ENCODE peak calls at places on chromosome 9, in nine cellular contexts. D is H9, U is prostate gland, F is left ventricle myocardium inferior, O is gastrocnemius medialis, B is HCT116, S is cardiac muscle cell, Q is psoas muscle, Y is RWPE1. R is an unnamed sample.

GRCh38 chr9:72268961-72269360 is 96.0 kb downstream of the ZFAND5 start:
- DNase-seq in D (no peak), U (no peak), F (no peak), O (no peak), B (no peak), S (no peak), Q (no peak), Y (no peak), R (no peak)

GRCh38 chr9:113390192-113390960 is 10.7 kb downstream of the ALAD start:
- DNase-seq in D (no peak), U (no peak), F (no peak), O (no peak), B (no peak), S (no peak), Q (no peak), Y (no peak), R (no peak)

GRCh38 chr9:95315108-95315746 is 2.3 kb downstream of the FANCC start:
- DNase-seq in D (no peak), U (no peak), F (no peak), O (no peak), B (no peak), S (no peak), Q (no peak), Y (no peak), R (no peak)

GRCh38 chr9:125888220-125888619 is 141.0 kb downstream of the PBX3 start:
- DNase-seq in D (no peak), U (no peak), F (no peak), O (no peak), B (no peak), S (peak; percentile 21), Q (no peak), Y (no peak), R (no peak)

GRCh38 chr9:107005201-107005600 is 142.2 kb downstream of the ZNF462 start:
- DNase-seq in D (no peak), U (no peak), F (no peak), O (no peak), B (no peak), S (no peak), Q (no peak), Y (no peak), R (no peak)

GRCh38 chr9:123394291-123395235 is 38.6 kb downstream of the CRB2 start:
- DNase-seq in D (no peak), U (no peak), F (no peak), O (no peak), B (no peak), S (no peak), Q (no peak), Y (no peak), R (no peak)

GRCh38 chr9:128143409-128144238 is 5.6 kb upstream of the LCN2 start:
- DNase-seq in D (no peak), U (no peak), F (no peak), O (no peak), B (no peak), S (no peak), Q (peak; percentile 8), Y (no peak), R (no peak)

GRCh38 chr9:124602204-124602603 is 95.0 kb upstream of the NR5A1 start:
- DNase-seq in D (no peak), U (peak; percentile 66), F (no peak), O (no peak), B (no peak), S (no peak), Q (no peak), Y (peak; percentile 62), R (no peak)

GRCh38 chr9:133583586-133583985 is 25.6 kb downstream of the FAM163B start:
- DNase-seq in D (no peak), U (no peak), F (peak; percentile 91), O (no peak), B (no peak), S (peak; percentile 52), Q (no peak), Y (no peak), R (peak; percentile 95)

GRCh38 chr9:125189011-125189360 is 617 bp downstream of the PPP6C start:
- DNase-seq in D (peak; percentile 32), U (peak; percentile 8), F (peak; percentile 18), O (no peak), B (no peak), S (no peak), Q (peak; percentile 33), Y (peak; percentile 35), R (peak; percentile 31)

GRCh38 chr9:109063765-109064164 is 50.5 kb upstream of the CTNNAL1 start:
- DNase-seq in D (no peak), U (no peak), F (no peak), O (no peak), B (peak; percentile 8), S (no peak), Q (no peak), Y (no peak), R (no peak)

GRCh38 chr9:17470015-17470414 is 108.9 kb upstream of the SH3GL2 start:
- DNase-seq in D (no peak), U (no peak), F (no peak), O (no peak), B (no peak), S (no peak), Q (no peak), Y (no peak), R (no peak)

GRCh38 chr9:97561501-97561900 is 60.0 kb downstream of the TMOD1 start:
- DNase-seq in D (no peak), U (no peak), F (no peak), O (no peak), B (no peak), S (no peak), Q (no peak), Y (no peak), R (no peak)

GRCh38 chr9:22649384-22649783 is 202.8 kb downstream of the DMRTA1 start:
- DNase-seq in D (no peak), U (no peak), F (no peak), O (no peak), B (no peak), S (no peak), Q (no peak), Y (no peak), R (no peak)

GRCh38 chr9:113474372-113474771 is 10.8 kb downstream of the RGS3 start:
- DNase-seq in D (no peak), U (no peak), F (no peak), O (no peak), B (no peak), S (no peak), Q (no peak), Y (no peak), R (no peak)

GRCh38 chr9:128098017-128098935 is 29.3 kb downstream of the PTGES2 start:
- DNase-seq in D (peak; percentile 99), U (peak; percentile 98), F (peak; percentile 90), O (peak; percentile 95), B (peak; percentile 92), S (peak; percentile 98), Q (peak; percentile 93), Y (peak; percentile 99), R (peak; percentile 95)

GRCh38 chr9:127361561-127361960 is 35.4 kb upstream of the SLC2A8 start:
- DNase-seq in D (no peak), U (no peak), F (no peak), O (no peak), B (no peak), S (no peak), Q (no peak), Y (peak; percentile 90), R (no peak)

GRCh38 chr9:137380171-137380570 is 42.8 kb downstream of the EXD3 start:
- DNase-seq in D (no peak), U (no peak), F (no peak), O (no peak), B (no peak), S (no peak), Q (no peak), Y (no peak), R (no peak)

GRCh38 chr9:133907302-133907880 is 84.7 kb downstream of the VAV2 start:
- DNase-seq in D (no peak), U (no peak), F (no peak), O (no peak), B (no peak), S (no peak), Q (no peak), Y (no peak), R (no peak)

DNA sequence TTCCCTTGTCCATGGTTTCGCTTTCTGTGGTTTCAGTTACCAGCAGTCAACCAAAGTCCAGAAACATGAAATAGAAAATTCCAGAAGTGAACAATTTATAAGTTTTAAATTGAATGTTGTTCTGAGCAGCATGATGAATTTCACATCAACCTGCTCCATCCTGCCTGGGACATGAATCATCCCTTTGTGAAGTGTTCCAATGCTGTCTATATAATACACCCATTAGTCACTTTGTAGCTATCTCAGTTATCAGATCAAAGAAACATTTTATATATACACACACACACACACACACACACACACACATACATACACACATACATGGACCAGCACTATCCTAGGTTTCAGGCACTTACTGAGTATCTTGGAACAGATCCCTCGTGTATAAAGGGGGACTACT is 509.8 kb downstream of the GADD45G start:
- DNase-seq in D (no peak), U (no peak), F (no peak), O (no peak), B (no peak), S (no peak), Q (no peak), Y (peak; percentile 81), R (no peak)
- H3K27ac ChIP-seq in D (no peak overlapping the region), U (no peak overlapping the region), F (no peak overlapping the region), O (no peak overlapping the region), B (no peak overlapping the region), S (no peak overlapping the region), Q (no peak overlapping the region), Y (no peak overlapping the region), R (no peak overlapping the region)

GRCh38 chr9:69158471-69158870 is 15.6 kb upstream of the TJP2 start:
- DNase-seq in D (peak; percentile 6), U (no peak), F (no peak), O (no peak), B (no peak), S (no peak), Q (no peak), Y (no peak), R (no peak)

GRCh38 chr9:69153707-69154521 is 20.2 kb upstream of the TJP2 start:
- DNase-seq in D (peak; percentile 26), U (no peak), F (no peak), O (no peak), B (no peak), S (no peak), Q (no peak), Y (no peak), R (no peak)

GRCh38 chr9:69155341-69156030 is 18.6 kb upstream of the TJP2 start:
- DNase-seq in D (peak; percentile 56), U (no peak), F (no peak), O (no peak), B (no peak), S (no peak), Q (no peak), Y (peak; percentile 67), R (no peak)

GRCh38 chr9:69157751-69158466 is 16.2 kb upstream of the TJP2 start:
- DNase-seq in D (peak; percentile 21), U (no peak), F (no peak), O (no peak), B (no peak), S (no peak), Q (no peak), Y (peak; percentile 38), R (no peak)
- TF ChIP-seq CTCF in D (peak; percentile 61), U (no peak), F (peak; percentile 40), O (no peak), B (peak; percentile 53), S (peak; percentile 39), Q (no peak), Y (peak; percentile 26), R (peak; percentile 13)

GRCh38 chr9:121331549-121331948 is 38.5 kb downstream of the STOM start:
- DNase-seq in D (no peak), U (no peak), F (no peak), O (no peak), B (no peak), S (no peak), Q (no peak), Y (no peak), R (no peak)
- H3K27ac ChIP-seq in D (no peak overlapping the region), U (peak overlapping the region; percentile 38), F (peak overlapping the region; percentile 95), O (peak overlapping the region; percentile 88), B (no peak overlapping the region), S (no peak overlapping the region), Q (peak overlapping the region; percentile 5), Y (peak overlapping the region; percentile 35), R (peak overlapping the region; percentile 71)

GRCh38 chr9:15513335-15513734 is 2.6 kb upstream of the PSIP1 start:
- DNase-seq in D (peak; percentile 80), U (no peak), F (no peak), O (no peak), B (peak; percentile 41), S (peak; percentile 45), Q (no peak), Y (peak; percentile 11), R (no peak)
- TF ChIP-seq CTCF in D (peak; percentile 68), U (no peak), F (no peak), O (no peak), B (peak; percentile 51), S (peak; percentile 22), Q (no peak), Y (no peak), R (no peak)

R was measured in heart left ventricle.